ENCODE peak calls at places on chromosomes 7 and 10, in seven cellular contexts. N is GM06990, Q is AG04450, K is AG04449, R is cardiac muscle cell, P is NB4, S is breast epithelium. E is an unnamed sample.

GRCh38 chr10:74937446-74937935 is 111.1 kb downstream of the KAT6B start:
- DNase-seq in N (no peak), Q (no peak), K (no peak), R (no peak), P (no peak), S (no peak), E (no peak)

GRCh38 chr10:124725171-124725631 is 19.0 kb downstream of the FAM53B start:
- DNase-seq in N (no peak), Q (no peak), K (no peak), R (no peak), P (no peak), S (no peak), E (no peak)

GRCh38 chr10:86391236-86391840 is 24.7 kb upstream of the GRID1 start:
- DNase-seq in N (no peak), Q (no peak), K (no peak), R (no peak), P (no peak), S (no peak), E (no peak)

GRCh38 chr10:124007773-124008145 is 85.6 kb downstream of the CHST15 start:
- DNase-seq in N (no peak), Q (no peak), K (no peak), R (no peak), P (no peak), S (no peak), E (no peak)

GRCh38 chr7:129017264-129017663 is 37.6 kb downstream of the TNPO3 start:
- DNase-seq in N (no peak), Q (no peak), K (no peak), R (no peak), P (no peak), S (no peak), E (no peak)

GRCh38 chr7:25711940-25712339 is 440.1 kb upstream of the NFE2L3 start:
- DNase-seq in N (no peak), Q (no peak), K (no peak), R (no peak), P (no peak), S (no peak), E (no peak)

GRCh38 chr10:79322616-79323566 is 24.4 kb upstream of the PPIF start:
- DNase-seq in N (peak; percentile 56), Q (no peak), K (no peak), R (peak; percentile 87), P (peak; percentile 89), S (peak; percentile 89), E (no peak)

GRCh38 chr7:37105762-37106161 is 342.9 kb downstream of the ELMO1 start:
- DNase-seq in N (no peak), Q (no peak), K (no peak), R (no peak), P (no peak), S (no peak), E (no peak)

GRCh38 chr10:94085288-94085687 is 91.6 kb downstream of the PLCE1 start:
- DNase-seq in N (no peak), Q (no peak), K (no peak), R (no peak), P (no peak), S (no peak), E (no peak)

GRCh38 chr10:13658256-13658655 is 71.5 kb downstream of the PRPF18 start:
- DNase-seq in N (no peak), Q (no peak), K (no peak), R (no peak), P (no peak), S (no peak), E (no peak)

GRCh38 chr7:6440381-6440780 is 7.4 kb downstream of the DAGLB start:
- DNase-seq in N (no peak), Q (no peak), K (no peak), R (no peak), P (no peak), S (no peak), E (no peak)

GRCh38 chr7:79702116-79702515 is 248.6 kb upstream of the MAGI2 start:
- DNase-seq in N (no peak), Q (no peak), K (no peak), R (no peak), P (no peak), S (no peak), E (no peak)

GRCh38 chr10:122656308-122656705 is 43.3 kb downstream of the C10orf120 start:
- DNase-seq in N (no peak), Q (no peak), K (no peak), R (no peak), P (no peak), S (no peak), E (no peak)

GRCh38 chr10:7512487-7512886 is 101.7 kb upstream of the SFMBT2 start:
- DNase-seq in N (no peak), Q (no peak), K (no peak), R (no peak), P (no peak), S (no peak), E (no peak)

GRCh38 chr10:21791276-21791675 is 212.3 kb downstream of the DNAJC1 start:
- DNase-seq in N (no peak), Q (no peak), K (no peak), R (no peak), P (no peak), S (no peak), E (no peak)

GRCh38 chr7:117728858-117729257 is 144.4 kb downstream of the CTTNBP2 start:
- DNase-seq in N (no peak), Q (no peak), K (no peak), R (no peak), P (peak; percentile 14), S (no peak), E (no peak)

GRCh38 chr10:104306897-104307296 is 31.4 kb downstream of the ITPRIP start:
- DNase-seq in N (no peak), Q (no peak), K (no peak), R (no peak), P (no peak), S (no peak), E (no peak)

GRCh38 chr10:11698691-11699545 is 43.3 kb upstream of the ECHDC3 start:
- DNase-seq in N (peak; percentile 66), Q (no peak), K (no peak), R (no peak), P (peak; percentile 43), S (no peak), E (no peak)

GRCh38 chr7:311131-311680 is 21.2 kb downstream of the FOXL3 start:
- DNase-seq in N (no peak), Q (no peak), K (no peak), R (no peak), P (no peak), S (no peak), E (no peak)

GRCh38 chr10:89185658-89186057 is 21.5 kb downstream of the CH25H start:
- DNase-seq in N (no peak), Q (no peak), K (no peak), R (no peak), P (no peak), S (no peak), E (no peak)

GRCh38 chr7:91852263-91852741 is 28.2 kb downstream of the MTERF1 start:
- DNase-seq in N (no peak), Q (no peak), K (no peak), R (peak; percentile 51), P (peak; percentile 79), S (no peak), E (no peak)

GRCh38 chr7:156207306-156207705 is 395.0 kb upstream of the SHH start:
- DNase-seq in N (no peak), Q (no peak), K (no peak), R (no peak), P (no peak), S (no peak), E (no peak)

GRCh38 chr7:99679400-99680191 is at the start of gene CYP3A5:
- DNase-seq in N (no peak), Q (no peak), K (no peak), R (peak; percentile 3), P (peak; percentile 18), S (no peak), E (peak; percentile 10)

GRCh38 chr7:22147113-22147512 is 201.4 kb upstream of the CDCA7L start:
- DNase-seq in N (no peak), Q (no peak), K (no peak), R (no peak), P (no peak), S (no peak), E (no peak)

GRCh38 chr7:110544199-110544598 is 546.7 kb upstream of the LRRN3 start:
- DNase-seq in N (no peak), Q (no peak), K (no peak), R (no peak), P (no peak), S (no peak), E (no peak)

GRCh38 chr10:96321822-96322221 is 17.6 kb downstream of the DNTT start:
- DNase-seq in N (no peak), Q (no peak), K (no peak), R (no peak), P (no peak), S (no peak), E (no peak)
- TF ChIP-seq CTCF in N (peak; percentile 41), Q (no peak), K (no peak), R (no peak), P (peak; percentile 17), S (no peak), E (no peak)

GRCh38 chr10:49281461-49281860 is 17.5 kb upstream of the C10orf71 start:
- DNase-seq in N (no peak), Q (no peak), K (no peak), R (no peak), P (peak; percentile 12), S (no peak), E (peak; percentile 27)
- TF ChIP-seq CTCF in N (peak; percentile 51), Q (peak; percentile 14), K (no peak), R (peak; percentile 21), P (peak; percentile 46), S (no peak), E (peak; percentile 52)

DNA sequence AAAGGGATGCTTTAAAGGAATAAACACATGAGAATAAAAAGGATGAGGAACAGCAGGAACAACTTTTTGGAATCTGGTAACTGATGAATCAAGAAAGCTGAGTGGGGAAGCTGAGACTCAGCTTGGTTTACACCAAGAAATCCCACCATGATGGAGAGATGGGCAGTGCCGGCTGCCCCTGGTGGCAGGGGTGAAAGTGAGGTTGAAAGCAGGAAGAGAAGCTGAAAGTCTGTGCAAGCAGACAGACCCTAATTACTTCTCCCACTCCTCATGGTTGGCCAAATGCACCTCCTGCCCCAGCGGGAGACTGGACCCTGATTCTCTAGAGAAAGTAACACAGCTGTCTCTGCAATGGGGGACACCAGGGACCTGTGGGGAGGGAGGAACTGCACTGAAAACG is 57.6 kb upstream of the NANOS1 start:
- DNase-seq in N (no peak), Q (no peak), K (no peak), R (no peak), P (no peak), S (no peak), E (no peak)
- TF ChIP-seq CTCF in N (no peak), Q (no peak), K (no peak), R (no peak), P (no peak), S (no peak), E (no peak)

GRCh38 chr7:3399858-3400257 is 98.8 kb downstream of the SDK1 start:
- DNase-seq in N (no peak), Q (no peak), K (no peak), R (peak; percentile 12), P (peak; percentile 42), S (no peak), E (peak; percentile 10)

GRCh38 chr7:3397324-3397723 is 96.3 kb downstream of the SDK1 start:
- DNase-seq in N (no peak), Q (no peak), K (no peak), R (no peak), P (no peak), S (no peak), E (no peak)

DNA sequence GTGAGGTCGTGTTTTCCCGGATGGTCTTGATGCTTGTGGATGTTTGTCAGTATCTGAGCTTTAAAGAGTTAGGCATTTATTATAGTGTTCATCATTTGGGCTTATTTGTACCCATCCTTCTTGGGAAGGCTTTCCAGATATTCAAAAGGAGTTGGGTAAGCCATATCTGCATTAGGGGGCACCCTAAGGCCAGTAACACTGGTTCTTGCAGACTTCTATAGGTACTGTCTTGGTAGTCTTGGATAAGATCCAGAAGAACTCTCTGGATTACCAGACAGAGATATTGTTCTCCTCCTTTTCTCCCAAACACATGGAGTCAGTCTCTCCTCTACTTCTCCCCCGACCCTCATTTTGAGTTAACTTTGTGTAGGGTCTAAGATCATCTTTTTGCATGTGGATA is 92.8 kb downstream of the SDK1 start:
- DNase-seq in N (no peak), Q (no peak), K (no peak), R (peak; percentile 1), P (no peak), S (no peak), E (no peak)
- TF ChIP-seq CTCF in N (no peak), Q (no peak), K (no peak), R (no peak), P (no peak), S (no peak), E (no peak)